ENCODE peak calls at places on chromosomes 5 and 9, in six cellular contexts. E, X, N, P, Q and I are unnamed samples. For H3K4me1, the result is how much of the 10 kb centered on the place peaks cover.

GRCh38 chr5:20041326-20041977 is 53.5 kb upstream of the CDH18 start:
- DNase-seq in E (no peak), X (no peak), N (no peak), P (no peak), Q (no peak), I (no peak)

GRCh38 chr9:83986765-83987401 is 6.3 kb downstream of the RMI1 start:
- DNase-seq in E (peak), X (no peak), N (no peak), P (no peak), Q (no peak), I (peak)

GRCh38 chr5:96743065-96743768 is 64.5 kb downstream of the ERAP1 start:
- DNase-seq in E (no peak), X (no peak), N (no peak), P (no peak), Q (no peak), I (no peak)

GRCh38 chr5:176538505-176538806 is 1.3 kb upstream of the RNF44 start:
- DNase-seq in E (no peak), X (no peak), N (no peak), P (no peak), Q (no peak), I (no peak)

GRCh38 chr9:88502552-88503034 is 32.4 kb upstream of the NXNL2 start:
- DNase-seq in E (no peak), X (no peak), N (no peak), P (no peak), Q (peak), I (no peak)

GRCh38 chr9:98708103-98708932 is 417 bp downstream of the GABBR2 start:
- DNase-seq in E (peak), X (no peak), N (no peak), P (no peak), Q (no peak), I (no peak)

GRCh38 chr9:114591206-114591853 is 3.8 kb downstream of the ATP6V1G1 start:
- DNase-seq in E (no peak), X (no peak), N (no peak), P (no peak), Q (no peak), I (no peak)

GRCh38 chr5:157748740-157749461 is 5.4 kb downstream of the LSM11 start:
- DNase-seq in E (peak), X (no peak), N (no peak), P (no peak), Q (no peak), I (no peak)

GRCh38 chr5:134252671-134253070 is 26.8 kb upstream of the PPP2CA start:
- DNase-seq in E (peak), X (no peak), N (no peak), P (no peak), Q (no peak), I (no peak)

GRCh38 chr5:180811623-180812119 is 9.1 kb upstream of the MGAT1 start:
- DNase-seq in E (no peak), X (no peak), N (no peak), P (no peak), Q (peak), I (peak)

GRCh38 chr5:31502506-31502905 is 29.4 kb downstream of the DROSHA start:
- DNase-seq in E (no peak), X (no peak), N (no peak), P (no peak), Q (no peak), I (no peak)

GRCh38 chr5:123297198-123297831 is 125.9 kb downstream of the CEP120 start:
- DNase-seq in E (no peak), X (no peak), N (no peak), P (no peak), Q (no peak), I (no peak)

GRCh38 chr5:141656396-141656795 is 5.2 kb upstream of the FCHSD1 start:
- DNase-seq in E (no peak), X (no peak), N (no peak), P (no peak), Q (peak), I (no peak)

GRCh38 chr9:88874391-88874790 is 116.9 kb upstream of the S1PR3 start:
- DNase-seq in E (peak), X (no peak), N (no peak), P (no peak), Q (no peak), I (no peak)

GRCh38 chr9:114177423-114178064 is 22.2 kb downstream of the COL27A1 start:
- DNase-seq in E (no peak), X (no peak), N (no peak), P (no peak), Q (no peak), I (no peak)

GRCh38 chr5:177496111-177497010 is 1.0 kb downstream of the PDLIM7 start:
- DNase-seq in E (peak), X (no peak), N (no peak), P (no peak), Q (peak), I (peak)

GRCh38 chr9:83070257-83070656 is 7.3 kb upstream of the RASEF start:
- DNase-seq in E (no peak), X (no peak), N (no peak), P (no peak), Q (no peak), I (no peak)

GRCh38 chr9:111938427-111938800 is 41.8 kb downstream of the UGCG start:
- DNase-seq in E (no peak), X (no peak), N (no peak), P (no peak), Q (no peak), I (no peak)

GRCh38 chr9:121024237-121024636 is 25.8 kb downstream of the C5 start:
- DNase-seq in E (no peak), X (no peak), N (no peak), P (no peak), Q (no peak), I (no peak)

GRCh38 chr5:93596676-93597441 is 13.8 kb downstream of the NR2F1 start:
- DNase-seq in E (peak), X (no peak), N (no peak), P (no peak), Q (peak), I (peak)

GRCh38 chr5:178434016-178434761 is 156.0 kb downstream of the COL23A1 start:
- DNase-seq in E (no peak), X (no peak), N (no peak), P (no peak), Q (no peak), I (no peak)

GRCh38 chr9:12595400-12595799 is 97.8 kb upstream of the TYRP1 start:
- DNase-seq in E (no peak), X (no peak), N (no peak), P (no peak), Q (no peak), I (no peak)

GRCh38 chr9:126661521-126662251 is 48.0 kb downstream of the LMX1B start:
- DNase-seq in E (peak), X (no peak), N (no peak), P (no peak), Q (no peak), I (peak)

GRCh38 chr5:83564069-83564749 is 92.7 kb downstream of the VCAN start:
- DNase-seq in E (peak), X (peak), N (no peak), P (no peak), Q (no peak), I (no peak)

GRCh38 chr5:34770486-34770885 is 68.5 kb upstream of the TTC23L start:
- DNase-seq in E (no peak), X (no peak), N (no peak), P (no peak), Q (no peak), I (no peak)

GRCh38 chr5:169195601-169196000 is 105.3 kb downstream of the SLIT3 start:
- DNase-seq in E (no peak), X (no peak), N (no peak), P (no peak), Q (no peak), I (no peak)

GRCh38 chr9:125534934-125535701 is 171.9 kb downstream of the MAPKAP1 start:
- DNase-seq in E (no peak), X (no peak), N (no peak), P (no peak), Q (no peak), I (no peak)

GRCh38 chr5:150429410-150429873 is 16.7 kb upstream of the CD74 start:
- DNase-seq in E (no peak), X (no peak), N (no peak), P (no peak), Q (no peak), I (no peak)

GRCh38 chr9:134571946-134572914 is 69.4 kb upstream of the COL5A1 start:
- DNase-seq in E (no peak), X (no peak), N (no peak), P (no peak), Q (peak), I (peak)

GRCh38 chr5:50968296-50969206 is 302.1 kb downstream of the PARP8 start:
- DNase-seq in E (no peak), X (no peak), N (no peak), P (no peak), Q (no peak), I (no peak)
- H3K4me3 ChIP-seq in E (no peak), X (no peak), N (no peak), P (peak), Q (peak), I (no peak)

GRCh38 chr9:136623849-136624183 is 38.9 kb upstream of the EGFL7 start:
- DNase-seq in E (no peak), X (no peak), N (no peak), P (no peak), Q (no peak), I (no peak)
- H3K4me1 ChIP-seq in E (under half), X (under half), N (under half), P (under half), Q (half or more), I (half or more)

GRCh38 chr5:159773062-159773924 is 143.0 kb upstream of the ADRA1B start:
- DNase-seq in E (peak), X (no peak), N (peak), P (no peak), Q (peak), I (peak)

GRCh38 chr5:159777049-159777448 is 139.2 kb upstream of the ADRA1B start:
- DNase-seq in E (no peak), X (no peak), N (no peak), P (no peak), Q (no peak), I (no peak)

GRCh38 chr5:159775890-159776289 is 140.4 kb upstream of the ADRA1B start:
- DNase-seq in E (no peak), X (no peak), N (no peak), P (no peak), Q (no peak), I (no peak)

GRCh38 chr5:159772698-159773061 is 143.6 kb upstream of the ADRA1B start:
- DNase-seq in E (no peak), X (no peak), N (no peak), P (no peak), Q (no peak), I (no peak)

DNA sequence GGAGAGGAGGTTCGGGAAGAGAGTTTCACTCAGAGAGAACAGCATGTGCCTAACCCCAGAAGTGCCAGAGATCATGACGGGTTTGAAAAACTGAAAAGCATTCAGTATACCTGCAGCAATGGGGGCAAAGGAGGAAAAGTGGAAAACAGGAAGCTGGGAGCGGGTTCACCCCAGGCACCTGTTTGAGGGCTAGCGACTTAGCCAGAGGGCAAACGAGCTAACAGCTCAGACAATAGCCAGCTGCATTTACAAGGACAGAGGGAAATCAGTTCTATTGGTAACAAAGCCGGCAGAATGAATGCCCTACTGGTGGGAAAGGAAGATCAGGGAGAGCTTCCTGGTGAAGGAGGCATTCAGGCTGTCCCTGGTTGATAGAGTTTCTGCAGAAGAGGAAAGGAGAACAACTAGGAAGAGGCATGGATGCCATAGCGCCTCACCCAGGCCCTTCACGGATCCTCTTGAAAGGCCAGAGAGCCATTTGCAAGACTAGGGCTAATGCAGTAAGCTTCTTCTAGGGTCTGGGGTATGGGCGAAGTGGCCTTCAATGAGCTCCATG is 141.7 kb upstream of the ADRA1B start:
- DNase-seq in E (no peak), X (no peak), N (no peak), P (no peak), Q (no peak), I (no peak)
- H3K4me3 ChIP-seq in E (no peak), X (no peak), N (no peak), P (no peak), Q (no peak), I (no peak)

DNA sequence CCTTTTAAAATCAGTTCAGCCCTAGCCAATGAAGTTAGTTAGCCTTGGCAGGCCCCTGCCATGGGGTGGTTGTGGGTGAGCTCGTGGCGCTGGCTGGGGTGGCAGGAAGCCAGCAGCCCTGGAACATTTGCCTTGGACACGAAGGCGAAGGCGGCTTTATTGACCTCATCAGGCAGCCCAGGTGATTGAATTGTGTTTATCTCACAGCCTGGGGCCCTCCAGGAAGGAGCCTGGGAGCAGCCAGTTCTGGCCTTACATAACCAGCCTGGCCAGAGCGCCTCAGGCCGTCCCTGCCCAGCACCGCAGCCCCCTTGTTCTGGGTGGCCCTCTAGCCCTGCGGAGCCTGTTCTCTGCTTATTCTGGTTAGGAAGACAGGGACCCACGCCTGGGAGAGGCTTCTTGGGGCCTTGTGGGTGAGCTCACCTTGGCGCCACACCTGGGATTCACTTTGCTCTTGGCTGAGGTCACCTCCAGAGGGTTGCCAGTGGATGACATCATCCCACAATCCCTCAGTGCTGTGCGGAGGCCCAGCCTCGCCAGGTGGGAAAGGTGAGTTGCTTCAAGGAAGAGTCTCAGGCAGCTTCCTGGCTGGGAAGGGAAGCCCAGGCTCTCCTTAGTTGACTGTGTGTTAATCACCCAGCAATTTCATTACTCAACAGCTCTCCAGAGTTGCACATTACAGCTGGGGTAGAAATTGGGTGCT is 54.4 kb upstream of the RPL26L1 start:
- DNase-seq in E (peak), X (no peak), N (no peak), P (no peak), Q (peak), I (peak)
- H3K4me1 ChIP-seq in E (half or more), X (under half), N (under half), P (under half), Q (half or more), I (half or more)